ENCODE peak calls at places on chromosomes 16 and 17, in five cellular contexts. W, S, J, X and G are unnamed samples.

GRCh38 chr17:77498875-77499698 is 358.3 kb downstream of the SEC14L1 start:
- DNase-seq in W (no peak), S (no peak), J (no peak), X (no peak), G (no peak)

GRCh38 chr16:63702981-63703590 is 1418.8 kb downstream of the CDH11 start:
- DNase-seq in W (no peak), S (no peak), J (no peak), X (no peak), G (no peak)

GRCh38 chr17:81049372-81049911 is 14.5 kb downstream of the BAIAP2 start:
- DNase-seq in W (no peak), S (no peak), J (peak), X (no peak), G (no peak)

GRCh38 chr17:18382441-18383078 is 5.0 kb downstream of the EVPLL start:
- DNase-seq in W (no peak), S (no peak), J (no peak), X (peak), G (peak)

GRCh38 chr17:45279898-45280297 is 18.0 kb upstream of the SPATA32 start:
- DNase-seq in W (no peak), S (no peak), J (no peak), X (no peak), G (no peak)

GRCh38 chr16:3490911-3491629 is 4.2 kb downstream of the C16orf90 start:
- DNase-seq in W (no peak), S (no peak), J (no peak), X (no peak), G (no peak)

GRCh38 chr16:85759631-85760419 is 8.9 kb upstream of the C16orf74 start:
- DNase-seq in W (no peak), S (no peak), J (peak), X (peak), G (no peak)

GRCh38 chr16:49556252-49557069 is 182.9 kb downstream of the C16orf78 start:
- DNase-seq in W (no peak), S (no peak), J (no peak), X (no peak), G (no peak)

GRCh38 chr17:41505007-41505835 is at the start of gene KRT13:
- DNase-seq in W (no peak), S (no peak), J (no peak), X (no peak), G (no peak)

GRCh38 chr17:77697480-77698400 is 260.8 kb upstream of the TNRC6C start:
- DNase-seq in W (no peak), S (no peak), J (no peak), X (no peak), G (no peak)

GRCh38 chr16:77775911-77776909 is 12.2 kb upstream of the VAT1L start:
- DNase-seq in W (no peak), S (no peak), J (no peak), X (no peak), G (peak)

GRCh38 chr17:48546187-48546923 is 1.4 kb upstream of the HOXB2 start:
- DNase-seq in W (no peak), S (no peak), J (no peak), X (no peak), G (peak)

GRCh38 chr17:56577810-56578209 is 15.7 kb upstream of the NOG start:
- DNase-seq in W (no peak), S (no peak), J (no peak), X (no peak), G (no peak)

GRCh38 chr16:75378616-75379015 is 54.7 kb downstream of the CFDP1 start:
- DNase-seq in W (no peak), S (no peak), J (no peak), X (no peak), G (no peak)

GRCh38 chr17:33901085-33901484 is 354.0 kb upstream of the CCL2 start:
- DNase-seq in W (no peak), S (no peak), J (no peak), X (no peak), G (no peak)

GRCh38 chr16:21081329-21081728 is 69.3 kb downstream of the DNAH3 start:
- DNase-seq in W (no peak), S (no peak), J (no peak), X (no peak), G (no peak)

GRCh38 chr17:8110456-8110804 is 7.9 kb downstream of the ALOXE3 start:
- DNase-seq in W (no peak), S (no peak), J (no peak), X (no peak), G (no peak)

GRCh38 chr17:21176996-21177395 is 37.0 kb downstream of the TMEM11 start:
- DNase-seq in W (no peak), S (no peak), J (no peak), X (no peak), G (no peak)

GRCh38 chr17:32483451-32484019 is 3.3 kb upstream of the CDK5R1 start:
- DNase-seq in W (no peak), S (peak), J (no peak), X (peak), G (peak)

GRCh38 chr16:51224317-51224716 is 73.2 kb upstream of the SALL1 start:
- DNase-seq in W (no peak), S (no peak), J (no peak), X (no peak), G (no peak)